ENCODE peak calls at places on chromosomes 13 and 19, in nine cellular contexts. T is heart right ventricle, M is stomach, W is thoracic aorta, H is cardiac muscle cell, S is heart left ventricle, K is A549, B is H1, R is fibroblast of lung. O is an unnamed sample.

GRCh38 chr19:32397736-32398135 is 7.8 kb upstream of the DPY19L3 start:
- DNase-seq in H (peak; percentile 78), W (no peak), R (peak; percentile 79), K (no peak), S (no peak), B (no peak), M (no peak), T (no peak), O (no peak)

GRCh38 chr19:18607222-18608101 is 863 bp upstream of the CRLF1 start:
- DNase-seq in M (no peak), H (no peak), K (no peak), B (peak; percentile 64), R (no peak), S (no peak), W (no peak), T (no peak), O (no peak)

GRCh38 chr19:2503521-2504109 is 27.7 kb downstream of the GADD45B start:
- DNase-seq in M (no peak), R (peak; percentile 85), W (no peak), S (no peak), K (no peak), T (no peak), B (no peak), H (peak; percentile 40), O (peak; percentile 84)

GRCh38 chr19:54851353-54851752 is 1.1 kb downstream of the KIR3DL2 start:
- DNase-seq in S (no peak), H (no peak), R (no peak), K (no peak), T (no peak), W (no peak), M (no peak), B (no peak), O (no peak)

GRCh38 chr19:17333611-17334413 is 843 bp downstream of the ANO8 start:
- DNase-seq in W (no peak), R (peak; percentile 85), T (no peak), M (peak; percentile 64), S (no peak), H (peak; percentile 89), B (peak; percentile 71), K (peak; percentile 38), O (peak; percentile 73)

GRCh38 chr13:114097504-114097892 is 34.9 kb downstream of the RASA3 start:
- DNase-seq in M (no peak), B (no peak), H (no peak), T (no peak), R (no peak), K (no peak), S (no peak), W (no peak), O (no peak)

GRCh38 chr13:72651196-72651595 is 76.2 kb downstream of the MZT1 start:
- DNase-seq in W (no peak), B (no peak), K (no peak), T (no peak), S (no peak), M (no peak), R (peak; percentile 15), H (no peak), O (no peak)

GRCh38 chr13:66446413-66446812 is 783.7 kb downstream of the PCDH9 start:
- DNase-seq in K (no peak), R (no peak), W (no peak), T (no peak), B (no peak), M (no peak), H (no peak), S (no peak), O (peak; percentile 3)

GRCh38 chr19:33404506-33404905 is 31.0 kb downstream of the CEBPG start:
- DNase-seq in S (no peak), B (no peak), T (no peak), R (no peak), M (no peak), H (no peak), K (no peak), W (no peak), O (no peak)

GRCh38 chr19:1225451-1226226 is 12.2 kb downstream of the CBARP start:
- DNase-seq in W (no peak), H (no peak), T (no peak), R (no peak), B (peak; percentile 43), S (no peak), M (no peak), K (no peak), O (no peak)

GRCh38 chr19:41702208-41702651 is 6.2 kb upstream of the CEACAM5 start:
- DNase-seq in B (no peak), H (peak; percentile 31), S (no peak), M (no peak), W (no peak), K (peak; percentile 85), T (no peak), R (peak; percentile 20), O (no peak)

GRCh38 chr19:33665776-33666175 is 44.0 kb downstream of the CHST8 start:
- DNase-seq in M (peak; percentile 9), W (no peak), H (no peak), R (no peak), B (no peak), K (no peak), T (no peak), S (no peak), O (no peak)

GRCh38 chr13:105442941-105443340 is 1092.5 kb downstream of the EFNB2 start:
- DNase-seq in B (no peak), K (peak; percentile 47), W (no peak), M (no peak), T (peak; percentile 29), R (peak; percentile 99), H (peak; percentile 96), S (no peak), O (peak; percentile 93)

GRCh38 chr13:75489502-75490263 is 7.7 kb upstream of the TBC1D4 start:
- DNase-seq in H (peak; percentile 82), M (peak; percentile 35), S (no peak), B (no peak), R (peak; percentile 79), T (no peak), K (no peak), W (no peak), O (peak; percentile 13)

GRCh38 chr19:29308977-29309520 is 96.1 kb upstream of the UQCRFS1 start:
- DNase-seq in M (no peak), T (no peak), K (no peak), H (no peak), S (no peak), R (no peak), W (no peak), B (peak; percentile 60), O (no peak)

GRCh38 chr19:532578-533484 is 1.3 kb downstream of the CDC34 start:
- DNase-seq in R (peak; percentile 58), W (no peak), K (peak; percentile 38), B (peak; percentile 72), H (peak; percentile 68), S (peak; percentile 88), M (peak; percentile 85), T (peak; percentile 85), O (peak; percentile 26)

GRCh38 chr13:100875392-100876043 is 200.9 kb upstream of the TMTC4 start:
- DNase-seq in M (no peak), S (no peak), T (no peak), W (no peak), K (no peak), B (no peak), H (peak; percentile 85), R (peak; percentile 97), O (peak; percentile 40)

GRCh38 chr13:21528616-21529015 is 69.5 kb upstream of the ZDHHC20 start:
- DNase-seq in H (peak; percentile 15), K (no peak), R (peak; percentile 94), W (no peak), M (no peak), S (no peak), T (no peak), B (no peak), O (no peak)

GRCh38 chr19:1862424-1863307 is 713 bp downstream of the KLF16 start:
- DNase-seq in T (no peak), S (peak; percentile 57), B (peak; percentile 73), H (no peak), W (no peak), M (no peak), K (no peak), R (no peak), O (no peak)

DNA sequence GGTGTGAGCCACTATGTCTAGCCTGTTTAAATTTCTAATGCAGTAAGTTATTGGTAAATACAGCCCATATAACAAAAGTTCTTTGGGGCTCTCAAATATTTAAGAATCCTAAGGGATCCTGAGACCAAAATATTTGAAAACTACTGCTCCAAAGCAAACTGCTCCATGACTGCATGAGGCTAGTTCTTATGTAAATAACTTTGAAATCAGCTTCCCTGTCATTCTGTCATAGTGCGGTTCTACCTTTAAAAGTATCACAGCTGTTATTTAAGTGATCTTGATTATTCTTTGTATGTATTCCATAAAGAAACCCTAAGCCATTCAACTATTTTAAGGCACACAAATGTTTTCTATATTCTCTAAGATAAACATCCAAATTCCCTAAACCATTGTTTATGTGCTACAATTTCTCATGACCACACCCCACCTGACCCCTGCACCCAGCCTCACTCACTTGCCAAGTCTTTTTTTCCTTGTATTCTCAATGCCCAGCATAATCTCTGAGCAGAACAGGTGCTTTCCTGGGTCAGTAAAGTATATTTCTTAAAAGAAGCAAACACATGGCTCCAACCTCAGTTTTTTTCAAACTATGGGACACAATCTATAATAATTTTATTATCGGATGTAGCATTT is 146.6 kb downstream of the RNF17 start:
- DNase-seq in W (no peak), T (no peak), H (no peak), R (no peak), K (no peak), M (no peak), B (no peak), S (no peak), O (no peak)
- H3K27ac ChIP-seq in W (no peak overlapping the region), T (no peak overlapping the region), H (no peak overlapping the region), R (peak overlapping the region; percentile 62), K (peak overlapping the region; percentile 84), M (no peak overlapping the region), B (no peak overlapping the region), S (no peak overlapping the region), O (no peak overlapping the region)

GRCh38 chr13:97366172-97366688 is 67.7 kb upstream of the RAP2A start:
- DNase-seq in M (no peak), H (no peak), K (no peak), B (no peak), S (no peak), T (no peak), W (no peak), R (no peak), O (no peak)
- TF ChIP-seq CTCF in M (no peak), H (peak; percentile 11), K (peak; percentile 22), B (peak; percentile 18), S (no peak), T (no peak), W (no peak), R (no peak), O (no peak)

GRCh38 chr19:15944401-15944800 is 4.4 kb upstream of the OR10H4 start:
- DNase-seq in K (no peak), B (no peak), S (no peak), H (no peak), T (no peak), R (no peak), W (no peak), M (no peak), O (no peak)
- H3K27ac ChIP-seq in K (no peak overlapping the region), B (no peak overlapping the region), S (no peak overlapping the region), H (no peak overlapping the region), T (no peak overlapping the region), R (no peak overlapping the region), W (no peak overlapping the region), M (no peak overlapping the region), O (no peak overlapping the region)

DNA sequence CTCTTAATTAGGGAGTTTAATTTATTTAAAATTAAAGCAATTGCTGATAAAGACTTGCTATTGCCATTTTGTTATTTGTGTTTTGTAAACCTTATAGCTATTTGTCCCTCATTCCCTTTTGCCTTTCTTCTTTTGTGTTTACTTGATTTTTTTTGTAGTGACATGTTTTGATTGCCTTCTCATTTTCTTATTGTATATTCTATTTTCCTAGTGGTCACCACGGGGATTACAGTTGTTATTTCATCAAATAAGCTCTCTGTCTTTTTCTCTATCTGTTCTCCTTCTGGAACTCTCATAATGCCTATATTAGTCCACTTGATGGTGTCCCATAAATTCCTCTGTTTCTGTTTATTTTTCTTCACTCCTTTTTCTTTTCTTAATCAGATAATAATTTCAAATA is 64.4 kb upstream of the FRY start:
- DNase-seq in K (no peak), B (no peak), W (no peak), T (no peak), H (no peak), S (no peak), M (no peak), R (no peak), O (no peak)
- TF ChIP-seq CTCF in K (no peak), B (no peak), W (peak; percentile 23), T (peak; percentile 27), H (peak; percentile 5), S (no peak), M (no peak), R (no peak), O (peak; percentile 7)

O was measured in RWPE1.